ENCODE peak calls at places on chromosomes 16 and 17, in eight cellular contexts. S, O, F, Q, A, V, E and X are unnamed samples.

GRCh38 chr17:74930535-74931036 is 5.1 kb upstream of the OTOP3 start:
- DNase-seq in Q (no peak), V (no peak), A (no peak), E (no peak), O (no peak), S (no peak), F (no peak), X (no peak)

GRCh38 chr17:8643855-8644506 is 13.5 kb upstream of the MYH10 start:
- DNase-seq in O (no peak), S (no peak), Q (no peak), A (no peak), V (no peak), E (no peak), F (no peak), X (no peak)

GRCh38 chr16:85900031-85900792 is 1.2 kb downstream of the IRF8 start:
- DNase-seq in F (no peak), O (no peak), E (no peak), A (no peak), V (no peak), Q (no peak), S (no peak), X (no peak)

GRCh38 chr16:77212736-77213541 is 13.7 kb downstream of the SYCE1L start:
- DNase-seq in S (no peak), F (no peak), E (peak; percentile 51), Q (peak; percentile 45), A (no peak), O (peak; percentile 56), V (peak; percentile 51), X (no peak)

GRCh38 chr16:369866-370436 is 387 bp downstream of the MRPL28 start:
- DNase-seq in F (no peak), E (no peak), A (no peak), Q (no peak), S (no peak), V (no peak), O (no peak), X (no peak)

GRCh38 chr16:80040413-80040812 is 439.9 kb upstream of the MAF start:
- DNase-seq in S (no peak), V (no peak), A (no peak), E (no peak), O (no peak), F (no peak), Q (no peak), X (no peak)

GRCh38 chr17:73342057-73342522 is 30.3 kb upstream of the CDC42EP4 start:
- DNase-seq in V (no peak), S (no peak), Q (no peak), E (peak; percentile 77), O (no peak), F (peak; percentile 82), A (peak; percentile 51), X (peak; percentile 78)

GRCh38 chr17:39622380-39623006 is 4.3 kb upstream of the PPP1R1B start:
- DNase-seq in A (no peak), O (no peak), F (no peak), E (no peak), S (no peak), Q (no peak), V (no peak), X (no peak)

GRCh38 chr17:74117999-74118421 is 85.5 kb upstream of the RPL38 start:
- DNase-seq in O (no peak), E (no peak), S (no peak), V (no peak), Q (no peak), A (no peak), F (no peak), X (no peak)

GRCh38 chr16:11094075-11094593 is 149.8 kb downstream of the CLEC16A start:
- DNase-seq in O (no peak), Q (no peak), S (peak; percentile 50), V (no peak), A (no peak), F (no peak), E (no peak), X (no peak)

GRCh38 chr17:57311281-57312216 is 55.2 kb downstream of the MSI2 start:
- DNase-seq in F (no peak), V (no peak), Q (no peak), E (no peak), S (no peak), O (no peak), A (no peak), X (no peak)

GRCh38 chr17:76557368-76558209 is 17.7 kb downstream of the PRCD start:
- DNase-seq in O (peak; percentile 82), F (peak; percentile 82), S (peak; percentile 82), A (peak; percentile 93), E (peak; percentile 98), V (peak; percentile 95), Q (peak; percentile 79), X (peak; percentile 95)

GRCh38 chr16:84603115-84603816 is 14.6 kb downstream of the COTL1 start:
- DNase-seq in V (no peak), S (no peak), E (peak; percentile 28), F (peak; percentile 77), O (no peak), A (peak; percentile 77), Q (no peak), X (no peak)

GRCh38 chr17:63153488-63153887 is 187.5 kb downstream of the TANC2 start:
- DNase-seq in V (no peak), E (no peak), Q (no peak), F (no peak), A (no peak), S (no peak), O (no peak), X (no peak)

GRCh38 chr17:40100669-40101366 is 429 bp upstream of the NR1D1 start:
- DNase-seq in A (peak; percentile 94), S (peak; percentile 82), V (peak; percentile 91), F (peak; percentile 97), E (peak; percentile 93), Q (peak; percentile 60), O (peak; percentile 78), X (peak; percentile 90)

GRCh38 chr17:29445844-29446243 is 55.7 kb downstream of the TAOK1 start:
- DNase-seq in A (no peak), V (no peak), F (no peak), O (no peak), S (no peak), E (no peak), Q (no peak), X (no peak)

GRCh38 chr17:49229805-49230600 is 584 bp downstream of the PHOSPHO1 start:
- DNase-seq in A (no peak), F (no peak), S (no peak), V (no peak), O (no peak), E (no peak), Q (no peak), X (no peak)

GRCh38 chr16:77374384-77374783 is 60.5 kb downstream of the ADAMTS18 start:
- DNase-seq in Q (no peak), E (no peak), A (no peak), F (no peak), S (no peak), O (no peak), V (no peak), X (no peak)

GRCh38 chr16:85441189-85441889 is 171.8 kb upstream of the GSE1 start:
- DNase-seq in F (no peak), V (no peak), E (no peak), O (no peak), S (no peak), Q (no peak), A (no peak), X (no peak)

GRCh38 chr17:77796201-77796860 is 162.2 kb upstream of the TNRC6C start:
- DNase-seq in S (no peak), F (no peak), Q (no peak), E (no peak), O (no peak), V (no peak), A (no peak), X (no peak)

GRCh38 chr17:3852561-3852960 is 6.5 kb upstream of the NCBP3 start:
- DNase-seq in A (no peak), E (no peak), Q (no peak), F (no peak), O (no peak), S (no peak), V (no peak), X (no peak)

GRCh38 chr17:81232616-81233241 is 6.1 kb downstream of the TEPSIN start:
- DNase-seq in F (no peak), Q (no peak), S (no peak), O (no peak), V (no peak), E (no peak), A (no peak), X (no peak)

GRCh38 chr16:9042943-9043680 is 48.3 kb upstream of the HAPSTR1 start:
- DNase-seq in S (no peak), E (no peak), O (no peak), F (peak; percentile 4), Q (no peak), A (no peak), V (no peak), X (no peak)

GRCh38 chr16:12461201-12461600 is 342.5 kb downstream of the CPPED1 start:
- DNase-seq in S (no peak), A (no peak), Q (no peak), V (no peak), E (no peak), O (no peak), F (no peak), X (no peak)

GRCh38 chr17:77208217-77208808 is 67.5 kb downstream of the SEC14L1 start:
- DNase-seq in V (no peak), O (no peak), E (peak; percentile 24), A (peak; percentile 30), Q (no peak), F (no peak), S (no peak), X (peak; percentile 22)

GRCh38 chr17:48181653-48182052 is 74.1 kb downstream of the SNX11 start:
- DNase-seq in V (no peak), O (no peak), A (no peak), S (no peak), E (peak; percentile 29), Q (no peak), F (no peak), X (no peak)

GRCh38 chr16:30185683-30186421 is 2.5 kb downstream of the CORO1A start:
- DNase-seq in O (peak; percentile 67), E (no peak), F (no peak), V (no peak), Q (peak; percentile 69), S (peak; percentile 77), A (no peak), X (no peak)

GRCh38 chr16:4911831-4912422 is 25.0 kb downstream of the PPL start:
- DNase-seq in S (no peak), E (no peak), O (no peak), Q (no peak), V (no peak), A (no peak), F (no peak), X (no peak)

GRCh38 chr17:42520540-42520951 is 15.5 kb upstream of the NAGLU start:
- DNase-seq in S (no peak), A (no peak), O (no peak), Q (no peak), V (no peak), E (no peak), F (no peak), X (no peak)

GRCh38 chr17:43782903-43783462 is 2.7 kb downstream of the CFAP97D1 start:
- DNase-seq in Q (no peak), E (no peak), V (no peak), O (no peak), S (no peak), F (no peak), A (no peak), X (no peak)

GRCh38 chr17:17786998-17787397 is 49.8 kb downstream of the SREBF1 start:
- DNase-seq in S (no peak), V (no peak), A (no peak), E (no peak), Q (no peak), O (no peak), F (no peak), X (no peak)

GRCh38 chr17:50944054-50944901 is 78.1 kb upstream of the TOB1 start:
- DNase-seq in V (peak; percentile 63), A (no peak), F (peak; percentile 63), E (peak; percentile 64), Q (no peak), O (peak; percentile 51), S (peak; percentile 59), X (no peak)